ENCODE peak calls at places on chromosomes 2 and 18, in four cellular contexts. One of them, this sample, is unnamed.

GRCh38 chr2:147095376-147095775 is 749.5 kb upstream of the ACVR2A start:
- DNase-seq in OCI-LY7: no peak
- DNase-seq in astrocyte: no peak
- DNase-seq in fibroblast of lung: no peak
- DNase-seq in this sample: no peak

GRCh38 chr2:45170976-45171514 is 161.8 kb upstream of the SIX2 start:
- DNase-seq in fibroblast of lung: peak
- DNase-seq in OCI-LY7: no peak
- DNase-seq in astrocyte: no peak
- DNase-seq in this sample: no peak

GRCh38 chr2:42054657-42055430 is 7.0 kb downstream of the PKDCC start:
- DNase-seq in astrocyte: no peak
- DNase-seq in fibroblast of lung: no peak
- DNase-seq in OCI-LY7: no peak
- DNase-seq in this sample: no peak

GRCh38 chr2:62447411-62447810 is 58.6 kb downstream of the TMEM17 start:
- DNase-seq in astrocyte: no peak
- DNase-seq in OCI-LY7: no peak
- DNase-seq in fibroblast of lung: no peak
- DNase-seq in this sample: no peak

GRCh38 chr2:120887844-120888243 is 152.2 kb downstream of the GLI2 start:
- DNase-seq in astrocyte: no peak
- DNase-seq in fibroblast of lung: no peak
- DNase-seq in OCI-LY7: no peak
- DNase-seq in this sample: no peak

GRCh38 chr2:190858817-190859216 is 21.8 kb upstream of the GLS start:
- DNase-seq in fibroblast of lung: peak
- DNase-seq in astrocyte: peak
- DNase-seq in OCI-LY7: no peak
- DNase-seq in this sample: peak

GRCh38 chr2:234241656-234242445 is 191.3 kb downstream of the SPP2 start:
- DNase-seq in OCI-LY7: no peak
- DNase-seq in astrocyte: peak
- DNase-seq in fibroblast of lung: peak
- DNase-seq in this sample: peak

GRCh38 chr2:23545811-23546210 is 160.8 kb downstream of the KLHL29 start:
- DNase-seq in astrocyte: no peak
- DNase-seq in OCI-LY7: no peak
- DNase-seq in fibroblast of lung: no peak
- DNase-seq in this sample: no peak

GRCh38 chr2:84481702-84482101 is 22.6 kb upstream of the SUCLG1 start:
- DNase-seq in astrocyte: peak
- DNase-seq in OCI-LY7: no peak
- DNase-seq in fibroblast of lung: peak
- DNase-seq in this sample: peak

GRCh38 chr18:41982942-41983660 is 28.1 kb downstream of the PIK3C3 start:
- DNase-seq in OCI-LY7: no peak
- DNase-seq in astrocyte: peak
- DNase-seq in fibroblast of lung: no peak
- DNase-seq in this sample: no peak

GRCh38 chr18:7603259-7604000 is 36.3 kb downstream of the PTPRM start:
- DNase-seq in astrocyte: no peak
- DNase-seq in OCI-LY7: no peak
- DNase-seq in fibroblast of lung: no peak
- DNase-seq in this sample: no peak

GRCh38 chr2:44553456-44553855 is 191.7 kb downstream of the CAMKMT start:
- DNase-seq in fibroblast of lung: peak
- DNase-seq in OCI-LY7: no peak
- DNase-seq in astrocyte: peak
- DNase-seq in this sample: peak

GRCh38 chr2:9397201-9397600 is 26.1 kb downstream of the ITGB1BP1 start:
- DNase-seq in OCI-LY7: no peak
- DNase-seq in astrocyte: no peak
- DNase-seq in fibroblast of lung: no peak
- DNase-seq in this sample: no peak

GRCh38 chr2:202494300-202494699 is 118.2 kb downstream of the BMPR2 start:
- DNase-seq in OCI-LY7: no peak
- DNase-seq in fibroblast of lung: peak
- DNase-seq in astrocyte: peak
- DNase-seq in this sample: peak

GRCh38 chr2:3642521-3643215 is 15.3 kb upstream of the ALLC start:
- DNase-seq in astrocyte: no peak
- DNase-seq in OCI-LY7: no peak
- DNase-seq in fibroblast of lung: no peak
- DNase-seq in this sample: no peak

GRCh38 chr2:67806816-67807215 is 256.0 kb downstream of the C1D start:
- DNase-seq in OCI-LY7: no peak
- DNase-seq in fibroblast of lung: no peak
- DNase-seq in astrocyte: no peak
- DNase-seq in this sample: no peak

GRCh38 chr18:21686282-21687105 is 18.1 kb downstream of the ABHD3 start:
- DNase-seq in OCI-LY7: no peak
- DNase-seq in fibroblast of lung: peak
- DNase-seq in astrocyte: no peak
- DNase-seq in this sample: peak

GRCh38 chr18:360676-361075 is 92.8 kb upstream of the THOC1 start:
- DNase-seq in astrocyte: no peak
- DNase-seq in OCI-LY7: no peak
- DNase-seq in fibroblast of lung: no peak
- DNase-seq in this sample: no peak

GRCh38 chr2:233705911-233706506 is 6.7 kb upstream of the UGT1A5 start:
- DNase-seq in astrocyte: peak
- DNase-seq in fibroblast of lung: no peak
- DNase-seq in OCI-LY7: no peak
- DNase-seq in this sample: no peak

GRCh38 chr2:143878131-143878530 is 641.8 kb downstream of the ZEB2 start:
- DNase-seq in astrocyte: no peak
- DNase-seq in fibroblast of lung: no peak
- DNase-seq in OCI-LY7: no peak
- DNase-seq in this sample: no peak

GRCh38 chr18:70169747-70170146 is 35.7 kb downstream of the RTTN start:
- DNase-seq in astrocyte: no peak
- DNase-seq in fibroblast of lung: no peak
- DNase-seq in OCI-LY7: no peak
- DNase-seq in this sample: no peak

GRCh38 chr18:45295388-45295787 is 319.9 kb upstream of the SLC14A2 start:
- DNase-seq in OCI-LY7: no peak
- DNase-seq in astrocyte: no peak
- DNase-seq in fibroblast of lung: no peak
- DNase-seq in this sample: no peak

GRCh38 chr18:59835656-59836379 is 64.0 kb upstream of the PMAIP1 start:
- DNase-seq in fibroblast of lung: no peak
- DNase-seq in OCI-LY7: no peak
- DNase-seq in astrocyte: peak
- DNase-seq in this sample: no peak

GRCh38 chr18:55858661-55859111 is 270.7 kb upstream of the TCF4 start:
- DNase-seq in fibroblast of lung: no peak
- DNase-seq in astrocyte: peak
- DNase-seq in OCI-LY7: no peak
- DNase-seq in this sample: peak

GRCh38 chr18:55857961-55858360 is 270.0 kb upstream of the TCF4 start:
- DNase-seq in OCI-LY7: no peak
- DNase-seq in astrocyte: no peak
- DNase-seq in fibroblast of lung: no peak
- DNase-seq in this sample: no peak

GRCh38 chr18:55861266-55861665 is 273.3 kb upstream of the TCF4 start:
- DNase-seq in OCI-LY7: no peak
- DNase-seq in fibroblast of lung: peak
- DNase-seq in astrocyte: peak
- DNase-seq in this sample: peak

GRCh38 chr18:55857409-55857808 is 269.4 kb upstream of the TCF4 start:
- DNase-seq in OCI-LY7: no peak
- DNase-seq in astrocyte: no peak
- DNase-seq in fibroblast of lung: no peak
- DNase-seq in this sample: no peak

DNA sequence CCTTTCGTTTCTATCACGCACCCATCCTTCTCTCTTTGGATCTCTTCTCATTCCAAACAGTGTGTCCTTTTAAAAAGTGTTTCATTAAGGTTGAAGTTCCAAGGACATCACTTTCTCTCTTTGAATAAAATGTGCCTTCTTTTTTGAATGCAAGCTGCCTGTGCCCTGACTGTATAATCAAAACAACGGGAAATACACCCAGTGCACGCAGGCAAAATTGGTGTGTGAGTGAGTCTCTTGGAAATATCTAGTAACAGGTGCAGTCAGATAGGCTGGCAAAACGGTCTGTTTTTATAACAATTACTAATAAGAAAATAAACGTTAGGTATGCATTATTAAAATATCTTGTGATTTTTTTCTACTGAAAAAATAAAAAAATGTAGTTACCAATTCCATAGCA is 271.1 kb upstream of the TCF4 start:
- DNase-seq in OCI-LY7: no peak
- DNase-seq in astrocyte: no peak
- DNase-seq in fibroblast of lung: no peak
- DNase-seq in this sample: peak
- H2AFZ ChIP-seq in OCI-LY7: no peak
- H2AFZ ChIP-seq in astrocyte: peak
- H2AFZ ChIP-seq in fibroblast of lung: no peak
- H2AFZ ChIP-seq in this sample: peak

GRCh38 chr2:221289389-221289788 is 282.7 kb downstream of the EPHA4 start:
- DNase-seq in OCI-LY7: peak
- DNase-seq in fibroblast of lung: no peak
- DNase-seq in astrocyte: peak
- DNase-seq in this sample: peak
- H2AFZ ChIP-seq in OCI-LY7: peak
- H2AFZ ChIP-seq in fibroblast of lung: no peak
- H2AFZ ChIP-seq in astrocyte: no peak
- H2AFZ ChIP-seq in this sample: no peak

GRCh38 chr2:148643421-148643820 is 1.1 kb upstream of the EPC2 start:
- DNase-seq in astrocyte: no peak
- DNase-seq in OCI-LY7: no peak
- DNase-seq in fibroblast of lung: no peak
- DNase-seq in this sample: no peak
- H2AFZ ChIP-seq in astrocyte: no peak
- H2AFZ ChIP-seq in OCI-LY7: peak
- H2AFZ ChIP-seq in fibroblast of lung: no peak
- H2AFZ ChIP-seq in this sample: peak

DNA sequence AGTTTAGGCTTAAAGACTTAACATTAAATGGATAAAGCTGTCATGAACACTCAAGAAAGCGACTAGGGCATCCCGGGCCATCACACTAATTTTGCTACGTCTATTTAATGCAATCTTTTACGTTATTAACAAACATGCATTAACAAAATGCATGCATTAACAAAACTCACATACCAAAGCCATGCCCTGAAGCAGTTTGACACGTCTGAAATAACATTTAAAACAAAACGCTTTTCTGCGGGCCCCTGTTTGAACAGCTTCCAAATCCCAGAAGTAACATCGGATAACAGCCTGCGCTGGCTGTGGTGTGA is 458 bp downstream of the B4GALT6 start:
- DNase-seq in OCI-LY7: no peak
- DNase-seq in astrocyte: no peak
- DNase-seq in fibroblast of lung: no peak
- DNase-seq in this sample: no peak
- H2AFZ ChIP-seq in OCI-LY7: peak
- H2AFZ ChIP-seq in astrocyte: peak
- H2AFZ ChIP-seq in fibroblast of lung: peak
- H2AFZ ChIP-seq in this sample: peak

GRCh38 chr18:10249270-10249669 is 205.2 kb upstream of the APCDD1 start:
- DNase-seq in OCI-LY7: no peak
- DNase-seq in fibroblast of lung: no peak
- DNase-seq in astrocyte: no peak
- DNase-seq in this sample: no peak

GRCh38 chr18:10245517-10246175 is 208.8 kb upstream of the APCDD1 start:
- DNase-seq in astrocyte: no peak
- DNase-seq in OCI-LY7: no peak
- DNase-seq in fibroblast of lung: no peak
- DNase-seq in this sample: no peak

GRCh38 chr18:10248738-10249137 is 205.7 kb upstream of the APCDD1 start:
- DNase-seq in astrocyte: no peak
- DNase-seq in fibroblast of lung: no peak
- DNase-seq in OCI-LY7: no peak
- DNase-seq in this sample: no peak

GRCh38 chr18:10244341-10244740 is 210.1 kb upstream of the APCDD1 start:
- DNase-seq in OCI-LY7: no peak
- DNase-seq in astrocyte: no peak
- DNase-seq in fibroblast of lung: no peak
- DNase-seq in this sample: no peak

DNA sequence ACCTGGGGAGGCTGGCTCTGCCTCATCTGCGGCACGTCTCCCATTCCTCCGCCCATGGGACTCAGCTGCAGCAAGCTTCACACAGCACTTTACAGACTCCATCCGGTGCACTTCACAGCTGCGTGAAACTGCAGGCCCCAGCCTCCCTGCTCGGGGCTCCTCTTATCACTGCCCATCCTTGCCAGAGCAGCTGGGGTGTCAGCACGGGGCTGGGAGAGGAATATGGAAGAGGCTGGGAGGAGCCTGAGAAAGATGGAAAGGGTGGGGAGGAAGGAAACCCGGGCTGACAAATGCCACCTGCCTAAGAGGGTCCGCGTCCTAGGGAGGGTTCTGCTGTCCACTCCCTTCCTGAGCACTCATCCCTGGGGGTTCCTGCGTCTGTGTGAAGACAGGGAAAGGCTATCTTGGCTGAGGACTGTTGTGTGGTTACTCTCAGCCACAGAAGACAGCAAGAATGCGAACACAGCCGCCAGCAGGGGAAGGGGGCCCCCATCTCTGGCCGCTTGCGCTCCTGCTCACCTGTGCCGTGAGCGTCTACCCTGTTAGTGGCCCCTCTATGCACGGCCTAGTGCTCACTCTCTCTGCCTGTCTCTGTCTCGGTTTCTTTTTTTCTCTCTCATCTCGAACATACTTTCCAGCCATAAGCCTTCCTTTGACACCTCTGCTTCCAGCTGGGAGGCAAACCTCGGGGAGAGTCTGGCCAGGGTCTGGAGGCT is 206.9 kb upstream of the APCDD1 start:
- DNase-seq in OCI-LY7: no peak
- DNase-seq in astrocyte: no peak
- DNase-seq in fibroblast of lung: no peak
- DNase-seq in this sample: no peak
- H2AFZ ChIP-seq in OCI-LY7: no peak
- H2AFZ ChIP-seq in astrocyte: no peak
- H2AFZ ChIP-seq in fibroblast of lung: no peak
- H2AFZ ChIP-seq in this sample: no peak

GRCh38 chr2:15931950-15932349 is 8.4 kb upstream of the MYCN start:
- DNase-seq in OCI-LY7: no peak
- DNase-seq in fibroblast of lung: no peak
- DNase-seq in astrocyte: no peak
- DNase-seq in this sample: no peak

GRCh38 chr2:15933184-15933845 is 7.0 kb upstream of the MYCN start:
- DNase-seq in fibroblast of lung: no peak
- DNase-seq in astrocyte: no peak
- DNase-seq in OCI-LY7: no peak
- DNase-seq in this sample: no peak

GRCh38 chr2:15931514-15931870 is 8.9 kb upstream of the MYCN start:
- DNase-seq in OCI-LY7: no peak
- DNase-seq in fibroblast of lung: no peak
- DNase-seq in astrocyte: no peak
- DNase-seq in this sample: no peak

GRCh38 chr2:15930589-15931513 is 9.5 kb upstream of the MYCN start:
- DNase-seq in astrocyte: no peak
- DNase-seq in fibroblast of lung: no peak
- DNase-seq in OCI-LY7: no peak
- DNase-seq in this sample: no peak

GRCh38 chr2:15932394-15933183 is 7.8 kb upstream of the MYCN start:
- DNase-seq in OCI-LY7: no peak
- DNase-seq in astrocyte: no peak
- DNase-seq in fibroblast of lung: no peak
- DNase-seq in this sample: no peak
- H2AFZ ChIP-seq in OCI-LY7: no peak
- H2AFZ ChIP-seq in astrocyte: no peak
- H2AFZ ChIP-seq in fibroblast of lung: no peak
- H2AFZ ChIP-seq in this sample: no peak

This sample was measured in GM23248.